ENCODE peak calls at places on chromosomes 6 and 20, in four cellular contexts. W is K562, R is HepG2, E is GM12878. U is an unnamed sample.

GRCh38 chr6:46338098-46338497 is 153.2 kb downstream of the RCAN2 start:
- DNase-seq in R (no peak), W (no peak), E (no peak), U (no peak)

GRCh38 chr20:63318391-63319163 is 25.6 kb downstream of the COL20A1 start:
- DNase-seq in W (no peak), E (no peak), R (no peak), U (no peak)

GRCh38 chr6:21992178-21992967 is 304.5 kb downstream of the PRL start:
- DNase-seq in W (no peak), E (no peak), R (no peak), U (no peak)

GRCh38 chr6:20458051-20458894 is 56.6 kb downstream of the E2F3 start:
- DNase-seq in R (no peak), E (no peak), W (peak), U (no peak)

GRCh38 chr6:42367353-42368011 is 84.2 kb downstream of the TRERF1 start:
- DNase-seq in E (peak), R (no peak), W (peak), U (no peak)

GRCh38 chr20:49859807-49860206 is 47.2 kb downstream of the SLC9A8 start:
- DNase-seq in E (no peak), R (no peak), W (no peak), U (no peak)

GRCh38 chr6:135054238-135054574 is 416 bp downstream of the HBS1L start:
- DNase-seq in E (no peak), W (peak), R (peak), U (no peak)

GRCh38 chr20:20395087-20395486 is 27.2 kb downstream of the INSM1 start:
- DNase-seq in R (no peak), W (no peak), E (no peak), U (no peak)

GRCh38 chr20:32510120-32510600 is 75.0 kb downstream of the NOL4L start:
- DNase-seq in W (no peak), R (no peak), E (no peak), U (no peak)

GRCh38 chr20:44447827-44448419 is 27.8 kb upstream of the TTPAL start:
- DNase-seq in E (no peak), W (no peak), R (no peak), U (no peak)

GRCh38 chr6:69719602-69720193 is 77.1 kb downstream of the LMBRD1 start:
- DNase-seq in E (no peak), W (peak), R (peak), U (no peak)

GRCh38 chr20:1968958-1969357 is 24.9 kb downstream of the PDYN start:
- DNase-seq in E (no peak), R (no peak), W (no peak), U (no peak)
- TF ChIP-seq CREM in E (no peak), R (no peak), W (no peak), U (no peak)

GRCh38 chr6:11309947-11310665 is 77.6 kb upstream of the NEDD9 start:
- DNase-seq in R (no peak), W (no peak), E (no peak), U (peak)
- TF ChIP-seq CREM in R (no peak), W (no peak), E (no peak), U (no peak)

GRCh38 chr6:41072836-41073202 is at the start of gene NFYA:
- DNase-seq in W (peak), E (no peak), R (no peak), U (peak)
- TF ChIP-seq CREM in W (no peak), E (no peak), R (no peak), U (no peak)

DNA sequence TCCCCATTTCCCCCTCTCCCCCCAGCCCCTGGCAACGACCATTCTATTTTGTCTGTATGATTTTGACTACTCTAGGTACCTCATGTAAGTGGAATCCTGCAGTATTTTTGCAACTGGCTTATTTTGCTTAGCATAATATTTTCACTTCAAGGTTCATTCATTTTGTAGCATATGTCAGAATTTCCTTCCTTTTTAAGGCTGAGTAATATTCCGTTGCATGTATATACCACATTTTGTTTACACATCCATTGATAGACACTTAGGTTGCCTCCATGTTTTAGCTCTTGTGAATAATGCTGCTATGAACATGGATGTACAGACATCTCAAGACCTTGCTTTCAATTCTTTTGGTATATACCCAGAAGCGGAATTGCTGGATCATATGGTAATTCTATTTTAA is 1.4 kb upstream of the UQCC2 start:
- DNase-seq in W (no peak), E (no peak), R (no peak), U (no peak)
- TF ChIP-seq CREM in W (no peak), E (no peak), R (no peak), U (no peak)

GRCh38 chr6:44651604-44652003 is 264.1 kb downstream of the CDC5L start:
- DNase-seq in W (no peak), R (no peak), E (no peak), U (peak)

GRCh38 chr6:44650495-44650894 is 263.0 kb downstream of the CDC5L start:
- DNase-seq in E (no peak), R (no peak), W (no peak), U (no peak)

GRCh38 chr6:44652551-44652950 is 265.0 kb downstream of the CDC5L start:
- DNase-seq in E (no peak), R (no peak), W (no peak), U (no peak)

GRCh38 chr6:44649365-44650025 is 262.0 kb downstream of the CDC5L start:
- DNase-seq in E (no peak), W (no peak), R (no peak), U (no peak)

GRCh38 chr6:44650947-44651346 is 263.4 kb downstream of the CDC5L start:
- DNase-seq in R (no peak), E (no peak), W (no peak), U (no peak)
- TF ChIP-seq CREM in R (no peak), E (no peak), W (no peak), U (no peak)

GRCh38 chr6:125207956-125208355 is 54.4 kb downstream of the TPD52L1 start:
- DNase-seq in R (no peak), W (no peak), E (no peak), U (no peak)
- TF ChIP-seq CREM in R (no peak), W (no peak), E (no peak), U (no peak)

U was measured in WTC11.